ENCODE peak calls at places on chromosomes 11 and 22, in seven cellular contexts. S is A549, U is stomach, R is transverse colon, J is GM12891, B is tibial nerve, Q is body of pancreas. Z is an unnamed sample.

GRCh38 chr11:126062679-126063509 is at the start of gene CDON:
- DNase-seq in S (peak; percentile 95), U (peak; percentile 95), R (peak; percentile 93), J (peak; percentile 99), B (peak; percentile 91), Q (peak; percentile 94), Z (peak; percentile 87)

GRCh38 chr11:47641585-47642098 is 717 bp downstream of the MTCH2 start:
- DNase-seq in S (no peak), U (no peak), R (no peak), J (no peak), B (peak; percentile 42), Q (no peak), Z (no peak)

GRCh38 chr22:24518228-24518627 is 23.1 kb downstream of the UPB1 start:
- DNase-seq in S (no peak), U (no peak), R (no peak), J (no peak), B (no peak), Q (no peak), Z (no peak)

GRCh38 chr22:30424471-30425326 is 869 bp upstream of the MTFP1 start:
- DNase-seq in S (no peak), U (no peak), R (peak; percentile 23), J (no peak), B (peak; percentile 15), Q (no peak), Z (no peak)

GRCh38 chr11:108278546-108278945 is 55.7 kb downstream of the ATM start:
- DNase-seq in S (no peak), U (no peak), R (no peak), J (no peak), B (no peak), Q (no peak), Z (no peak)

GRCh38 chr11:1653541-1654387 is 24.2 kb downstream of the KRTAP5-5 start:
- DNase-seq in S (no peak), U (no peak), R (no peak), J (no peak), B (no peak), Q (no peak), Z (no peak)

GRCh38 chr11:75762158-75762557 is 6.4 kb upstream of the DGAT2 start:
- DNase-seq in S (no peak), U (no peak), R (no peak), J (no peak), B (no peak), Q (no peak), Z (no peak)

GRCh38 chr11:93845181-93846092 is 5.0 kb downstream of the VSTM5 start:
- DNase-seq in S (no peak), U (no peak), R (no peak), J (no peak), B (no peak), Q (no peak), Z (no peak)

GRCh38 chr22:47044722-47045545 is 282.5 kb downstream of the TBC1D22A start:
- DNase-seq in S (no peak), U (no peak), R (no peak), J (no peak), B (no peak), Q (no peak), Z (no peak)

GRCh38 chr11:96051820-96052219 is 127.9 kb upstream of the MTMR2 start:
- DNase-seq in S (no peak), U (no peak), R (no peak), J (no peak), B (no peak), Q (no peak), Z (no peak)

GRCh38 chr22:44151661-44152060 is 29.1 kb upstream of the PARVG start:
- DNase-seq in S (no peak), U (no peak), R (no peak), J (no peak), B (no peak), Q (no peak), Z (no peak)

GRCh38 chr22:48942698-48943566 is 884.7 kb downstream of the BRD1 start:
- DNase-seq in S (no peak), U (peak; percentile 21), R (peak; percentile 2), J (no peak), B (no peak), Q (no peak), Z (no peak)

DNA sequence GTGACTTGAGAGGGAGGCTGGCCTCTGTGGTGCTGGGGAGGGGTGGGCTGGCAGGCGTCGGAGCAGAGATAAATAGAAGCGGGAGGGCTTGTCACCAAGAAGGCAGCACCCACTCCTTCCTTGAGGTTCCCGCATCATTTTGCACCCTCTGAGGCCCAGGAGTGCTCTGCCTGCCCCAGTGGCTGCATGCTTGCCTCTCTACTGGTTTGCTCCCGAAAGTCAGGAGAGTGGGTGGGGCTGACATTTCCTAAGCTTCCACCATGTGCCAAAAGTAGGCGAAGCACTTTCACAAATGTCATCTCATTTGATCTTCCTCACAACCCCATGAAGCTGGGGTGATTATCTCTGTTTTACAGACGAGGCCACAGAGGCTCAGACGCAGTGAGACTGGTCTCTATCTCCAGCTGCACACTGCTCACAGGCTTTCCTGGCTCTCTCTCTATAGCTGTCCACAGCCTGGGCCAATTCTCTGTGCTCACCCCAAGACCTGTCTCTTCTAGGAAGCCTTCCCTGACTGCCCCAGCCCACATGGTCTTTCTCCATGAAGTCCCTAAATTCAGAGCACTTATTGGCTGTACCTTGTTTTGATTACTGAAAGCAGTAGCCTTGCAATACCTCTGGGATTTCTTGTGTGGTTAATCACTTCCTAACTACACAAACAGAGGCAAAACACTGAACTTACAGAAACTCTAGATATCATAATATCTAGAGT is 2.6 kb upstream of the UCP3 start:
- DNase-seq in S (no peak), U (no peak), R (no peak), J (no peak), B (no peak), Q (no peak), Z (no peak)
- TF ChIP-seq POLR2A in S (no peak), U (no peak), R (no peak), J (no peak), B (no peak), Q (no peak), Z (peak; percentile 25)

GRCh38 chr11:9316334-9316733 is 1.9 kb upstream of the TMEM41B start:
- DNase-seq in S (no peak), U (no peak), R (no peak), J (no peak), B (no peak), Q (no peak), Z (no peak)

GRCh38 chr11:9315078-9315688 is 790 bp upstream of the TMEM41B start:
- DNase-seq in S (peak; percentile 28), U (no peak), R (peak; percentile 11), J (no peak), B (no peak), Q (peak; percentile 5), Z (no peak)

GRCh38 chr11:9313648-9314290 is 624 bp downstream of the TMEM41B start:
- DNase-seq in S (peak; percentile 37), U (peak; percentile 26), R (peak; percentile 9), J (no peak), B (no peak), Q (peak; percentile 17), Z (no peak)

GRCh38 chr11:9310485-9310884 is 3.9 kb downstream of the TMEM41B start:
- DNase-seq in S (no peak), U (no peak), R (no peak), J (no peak), B (no peak), Q (no peak), Z (no peak)

GRCh38 chr11:9314291-9315077 is at the start of gene TMEM41B:
- DNase-seq in S (peak; percentile 99), U (peak; percentile 98), R (peak; percentile 98), J (peak; percentile 96), B (peak; percentile 94), Q (peak; percentile 99), Z (peak; percentile 95)
- TF ChIP-seq POLR2A in S (peak; percentile 84), U (no peak), R (peak; percentile 88), J (peak; percentile 93), B (peak; percentile 71), Q (peak; percentile 92), Z (peak; percentile 71)

GRCh38 chr22:32329202-32329645 is 28.4 kb upstream of the RFPL3 start:
- DNase-seq in S (no peak), U (peak; percentile 22), R (no peak), J (no peak), B (no peak), Q (no peak), Z (no peak)
- TF ChIP-seq POLR2A in S (no peak), U (no peak), R (no peak), J (no peak), B (no peak), Q (no peak), Z (no peak)

GRCh38 chr11:66289548-66290331 is 797 bp upstream of the YIF1A start:
- DNase-seq in S (peak; percentile 60), U (peak; percentile 77), R (peak; percentile 78), J (peak; percentile 90), B (peak; percentile 64), Q (peak; percentile 82), Z (no peak)

GRCh38 chr11:66290332-66290629 is 1.3 kb upstream of the YIF1A start:
- DNase-seq in S (no peak), U (no peak), R (no peak), J (no peak), B (no peak), Q (no peak), Z (no peak)

GRCh38 chr11:66288138-66288865 is 641 bp downstream of the YIF1A start:
- DNase-seq in S (no peak), U (no peak), R (peak; percentile 59), J (no peak), B (no peak), Q (peak; percentile 68), Z (no peak)

GRCh38 chr11:66287256-66288137 is 1.4 kb downstream of the YIF1A start:
- DNase-seq in S (no peak), U (no peak), R (no peak), J (no peak), B (no peak), Q (no peak), Z (no peak)

GRCh38 chr11:66288866-66289547 is at the start of gene YIF1A:
- DNase-seq in S (peak; percentile 100), U (peak; percentile 99), R (peak; percentile 99), J (peak; percentile 100), B (peak; percentile 95), Q (peak; percentile 100), Z (peak; percentile 99)
- TF ChIP-seq POLR2A in S (peak; percentile 92), U (no peak), R (peak; percentile 95), J (peak; percentile 80), B (peak; percentile 97), Q (peak; percentile 97), Z (peak; percentile 93)